ENCODE peak calls at places on chromosome 14, in seven cellular contexts. A, X, O, W, H, T and B are unnamed samples.

GRCh38 chr14:24094839-24095195 is 706 bp downstream of the PCK2 start:
- DNase-seq in O (no peak), X (no peak), H (no peak), T (no peak), A (peak), W (no peak), B (no peak)

GRCh38 chr14:36975834-36976233 is 196.6 kb downstream of the SLC25A21 start:
- DNase-seq in O (no peak), X (no peak), W (no peak), T (no peak), A (no peak), H (no peak), B (no peak)

GRCh38 chr14:35760143-35760542 is 49.0 kb downstream of the RALGAPA1 start:
- DNase-seq in H (no peak), X (no peak), T (no peak), A (no peak), O (no peak), W (no peak), B (no peak)

GRCh38 chr14:62692490-62693106 is 352.7 kb downstream of the KCNH5 start:
- DNase-seq in A (peak), W (no peak), X (peak), O (no peak), H (no peak), T (no peak), B (no peak)

GRCh38 chr14:103724116-103724515 is 8.5 kb downstream of the ZFYVE21 start:
- DNase-seq in H (no peak), O (no peak), W (no peak), T (no peak), A (peak), X (peak), B (peak)

GRCh38 chr14:70585221-70585620 is 15.2 kb downstream of the MED6 start:
- DNase-seq in O (no peak), T (no peak), W (no peak), X (no peak), A (peak), H (no peak), B (no peak)

GRCh38 chr14:24429395-24430142 is at the start of the genes CBLN3 and KHNYN:
- DNase-seq in T (peak), W (peak), H (peak), O (peak), A (peak), X (peak), B (peak)

GRCh38 chr14:77064535-77065178 is 33.4 kb upstream of the CIPC start:
- DNase-seq in T (no peak), X (no peak), W (no peak), A (no peak), O (no peak), H (no peak), B (no peak)

GRCh38 chr14:88551094-88551870 is 3.5 kb downstream of the PTPN21 start:
- DNase-seq in H (peak), X (peak), T (no peak), O (peak), A (peak), W (peak), B (peak)

GRCh38 chr14:32430326-32430725 is 101.2 kb downstream of the AKAP6 start:
- DNase-seq in T (no peak), H (no peak), X (peak), W (no peak), O (no peak), A (peak), B (no peak)

GRCh38 chr14:36057452-36058142 is 118.9 kb downstream of the PTCSC3 start:
- DNase-seq in T (no peak), O (peak), A (peak), H (no peak), X (peak), W (no peak), B (no peak)

GRCh38 chr14:105117710-105118385 is 50.7 kb downstream of the JAG2 start:
- DNase-seq in H (no peak), A (no peak), O (no peak), W (peak), T (no peak), X (no peak), B (no peak)

GRCh38 chr14:54567634-54568561 is 970 bp downstream of the SAMD4A start:
- DNase-seq in H (peak), A (peak), W (peak), O (peak), T (no peak), X (peak), B (peak)

GRCh38 chr14:20680843-20681347 is 3.5 kb upstream of the RNASE4 start:
- DNase-seq in O (no peak), T (peak), X (no peak), W (no peak), H (no peak), A (no peak), B (no peak)

GRCh38 chr14:100547633-100548294 is 39.5 kb downstream of the BEGAIN start:
- DNase-seq in X (peak), O (peak), A (peak), T (no peak), H (peak), W (no peak), B (peak)

GRCh38 chr14:55302770-55303472 is 31.7 kb downstream of the FBXO34 start:
- DNase-seq in A (no peak), X (no peak), H (no peak), W (no peak), T (no peak), O (no peak), B (no peak)

GRCh38 chr14:20848955-20849570 is 42.1 kb upstream of the RNASE3 start:
- DNase-seq in O (no peak), T (no peak), W (no peak), X (no peak), A (no peak), H (no peak), B (no peak)

GRCh38 chr14:105941226-105942166 is 415.1 kb downstream of the TMEM121 start:
- DNase-seq in A (no peak), T (no peak), W (no peak), H (no peak), O (no peak), X (no peak), B (no peak)

GRCh38 chr14:63603749-63604277 is 37.9 kb downstream of the WDR89 start:
- DNase-seq in O (no peak), W (no peak), A (no peak), H (no peak), X (no peak), T (no peak), B (no peak)

GRCh38 chr14:57375156-57375555 is 15.2 kb upstream of the NAA30 start:
- DNase-seq in T (no peak), A (no peak), W (no peak), X (no peak), O (no peak), H (no peak), B (no peak)

GRCh38 chr14:57382283-57382682 is 8.1 kb upstream of the NAA30 start:
- DNase-seq in A (peak), W (no peak), O (peak), H (no peak), X (peak), T (no peak), B (no peak)

GRCh38 chr14:57383125-57383524 is 7.3 kb upstream of the NAA30 start:
- DNase-seq in H (no peak), O (no peak), X (no peak), A (no peak), W (no peak), T (no peak), B (no peak)

GRCh38 chr14:57380935-57381334 is 9.5 kb upstream of the NAA30 start:
- DNase-seq in T (no peak), A (no peak), O (no peak), X (no peak), H (no peak), W (no peak), B (no peak)

DNA sequence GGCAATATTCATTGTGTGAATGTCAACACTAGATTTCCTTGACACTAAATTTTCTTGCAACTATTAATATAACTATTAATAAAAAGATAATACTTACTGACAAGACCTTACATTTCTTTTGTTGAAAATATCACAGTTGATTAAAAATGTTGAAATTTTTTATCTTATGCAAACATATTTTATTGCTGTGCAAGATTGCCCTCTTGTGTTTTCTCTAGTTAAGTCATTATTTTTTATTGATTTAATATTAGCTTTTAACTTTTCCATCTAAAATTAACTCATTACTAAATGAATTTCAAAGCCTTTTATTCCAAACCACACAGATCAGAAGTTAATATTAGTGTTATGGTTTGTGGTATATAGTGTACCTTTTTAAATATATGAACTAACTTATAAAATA is 11.7 kb upstream of the NAA30 start:
- DNase-seq in O (no peak), W (no peak), X (no peak), H (no peak), T (no peak), A (peak), B (no peak)
- TF ChIP-seq CTCF in O (no peak), W (no peak), X (no peak), H (no peak), T (no peak), A (no peak), B (no peak)

GRCh38 chr14:73745571-73746539 is 31.7 kb upstream of the PNMA1 start:
- DNase-seq in W (no peak), T (no peak), A (no peak), X (no peak), H (no peak), O (no peak), B (no peak)

GRCh38 chr14:73749706-73750105 is 35.5 kb upstream of the PNMA1 start:
- DNase-seq in X (no peak), A (no peak), W (no peak), T (no peak), O (no peak), H (no peak), B (no peak)

GRCh38 chr14:73746540-73747385 is 32.6 kb upstream of the PNMA1 start:
- DNase-seq in W (no peak), T (no peak), H (no peak), O (no peak), A (no peak), X (no peak), B (no peak)

GRCh38 chr14:73748858-73749357 is 34.7 kb upstream of the PNMA1 start:
- DNase-seq in A (no peak), T (no peak), O (no peak), X (no peak), H (no peak), W (no peak), B (no peak)

GRCh38 chr14:73747386-73748211 is 33.4 kb upstream of the PNMA1 start:
- DNase-seq in T (no peak), O (no peak), X (no peak), A (no peak), W (no peak), H (no peak), B (no peak)
- H3K27ac ChIP-seq in T (peak), O (peak), X (no peak), A (no peak), W (peak), H (no peak), B (peak)

DNA sequence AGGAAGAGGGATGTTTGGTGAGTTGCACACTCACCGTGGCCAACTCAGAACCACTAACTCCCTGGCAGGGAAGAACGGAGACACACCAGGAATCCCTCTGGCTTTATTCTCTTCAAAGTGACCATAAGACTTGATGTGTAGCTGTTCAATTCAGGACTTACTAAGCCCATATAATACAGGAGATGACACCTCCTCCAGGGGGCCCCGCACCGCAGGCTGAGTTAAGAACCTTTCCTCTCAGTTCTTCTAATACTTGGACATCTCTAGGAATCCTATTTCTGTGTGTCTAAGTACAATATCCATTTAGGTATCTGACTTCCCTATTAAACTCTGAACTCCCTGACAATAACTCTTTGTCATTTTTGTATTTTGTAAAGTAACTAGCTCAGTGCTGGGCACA is 49.5 kb downstream of the DCAF4 start:
- DNase-seq in T (no peak), A (no peak), O (no peak), H (no peak), X (no peak), W (no peak), B (no peak)
- TF ChIP-seq CTCF in T (no peak), A (no peak), O (no peak), H (no peak), X (no peak), W (no peak), B (no peak)

GRCh38 chr14:56378046-56378445 is 201.6 kb upstream of the TMEM260 start:
- DNase-seq in W (no peak), A (no peak), X (no peak), T (no peak), H (no peak), O (no peak), B (no peak)
- H3K27ac ChIP-seq in W (no peak), A (no peak), X (peak), T (no peak), H (peak), O (no peak), B (peak)